ENCODE peak calls at places on chromosomes 6 and 20, in four cellular contexts. P, E, H and D are unnamed samples.

GRCh38 chr20:57462781-57463180 is 62.2 kb downstream of the CTCFL start:
- DNase-seq in E (no peak), H (no peak), P (no peak), D (no peak)

GRCh38 chr6:136607204-136607931 is 57.1 kb upstream of the MAP7 start:
- DNase-seq in H (peak; percentile 6), E (no peak), P (peak; percentile 67), D (no peak)

GRCh38 chr6:12749531-12750379 is 33.2 kb downstream of the PHACTR1 start:
- DNase-seq in P (peak; percentile 84), E (no peak), H (no peak), D (no peak)

GRCh38 chr20:4366076-4366475 is 350.7 kb upstream of the RNF24 start:
- DNase-seq in E (no peak), P (no peak), H (no peak), D (no peak)

GRCh38 chr6:43861212-43861918 is 91.4 kb downstream of the VEGFA start:
- DNase-seq in P (no peak), E (no peak), H (no peak), D (no peak)

GRCh38 chr20:58625585-58625984 is 25.5 kb upstream of the STX16 start:
- DNase-seq in E (no peak), H (no peak), P (no peak), D (no peak)

GRCh38 chr6:13682346-13682745 is 29.3 kb downstream of the RANBP9 start:
- DNase-seq in H (no peak), P (no peak), E (no peak), D (no peak)

GRCh38 chr20:21099653-21100589 is 6.2 kb downstream of the LINC00237 start:
- DNase-seq in E (peak; percentile 76), H (peak; percentile 55), P (peak; percentile 73), D (peak; percentile 26)

GRCh38 chr6:34182751-34183531 is 37.1 kb upstream of the GRM4 start:
- DNase-seq in P (no peak), E (peak; percentile 83), H (no peak), D (peak; percentile 78)

GRCh38 chr20:18628330-18628941 is 40.6 kb downstream of the DTD1 start:
- DNase-seq in E (no peak), P (peak; percentile 9), H (no peak), D (no peak)

GRCh38 chr6:26270121-26270861 is 94.7 kb upstream of the BTN3A2 start:
- DNase-seq in P (no peak), H (no peak), E (peak; percentile 57), D (no peak)

GRCh38 chr20:32474967-32475819 is 109.9 kb downstream of the NOL4L start:
- DNase-seq in P (no peak), E (no peak), H (no peak), D (no peak)

GRCh38 chr6:82818727-82819126 is 246.9 kb downstream of the UBE3D start:
- DNase-seq in P (no peak), E (no peak), H (no peak), D (no peak)

GRCh38 chr6:147213772-147214171 is 9.6 kb downstream of the STXBP5 start:
- DNase-seq in E (no peak), H (no peak), P (no peak), D (no peak)

GRCh38 chr20:18057106-18057993 is at the start of gene OVOL2:
- DNase-seq in E (no peak), H (no peak), P (peak; percentile 83), D (no peak)

GRCh38 chr6:21496749-21497148 is 96.8 kb upstream of the SOX4 start:
- DNase-seq in P (no peak), E (no peak), H (no peak), D (no peak)

GRCh38 chr20:59124326-59125029 is 39.1 kb upstream of the ZNF831 start:
- DNase-seq in E (no peak), P (no peak), H (peak; percentile 94), D (no peak)

GRCh38 chr6:143399176-143399575 is 51.3 kb downstream of the ADAT2 start:
- DNase-seq in H (no peak), P (no peak), E (no peak), D (no peak)

GRCh38 chr6:12354499-12354898 is 64.3 kb downstream of the EDN1 start:
- DNase-seq in P (no peak), E (no peak), H (no peak), D (no peak)

GRCh38 chr20:33373735-33374605 is 27.3 kb downstream of the CDK5RAP1 start:
- DNase-seq in E (no peak), H (no peak), P (peak; percentile 99), D (no peak)

GRCh38 chr6:170174124-170174770 is 116.6 kb downstream of the DLL1 start:
- DNase-seq in E (peak; percentile 10), P (no peak), H (no peak), D (no peak)

GRCh38 chr20:46671866-46672542 is 17.2 kb downstream of the TP53RK start:
- DNase-seq in E (no peak), P (no peak), H (no peak), D (no peak)

GRCh38 chr6:29916741-29917140 is 25.6 kb upstream of the HLA-A start:
- DNase-seq in H (no peak), E (no peak), P (peak; percentile 73), D (no peak)

GRCh38 chr20:8788831-8789230 is 280.1 kb upstream of the PLCB4 start:
- DNase-seq in P (no peak), H (no peak), E (no peak), D (no peak)

GRCh38 chr20:36541227-36542018 is at the start of gene MYL9:
- DNase-seq in H (no peak), P (no peak), E (no peak), D (no peak)

GRCh38 chr6:161546632-161547031 is 272.8 kb upstream of the AGPAT4 start:
- DNase-seq in E (no peak), P (no peak), H (no peak), D (no peak)

GRCh38 chr6:9131616-9132015 is 696.3 kb upstream of the SLC35B3 start:
- DNase-seq in P (peak; percentile 89), H (no peak), E (no peak), D (no peak)

GRCh38 chr6:169971171-169971861 is 219.9 kb downstream of the ERMARD start:
- DNase-seq in H (no peak), E (no peak), P (no peak), D (no peak)

GRCh38 chr6:68238097-68238597 is 396.9 kb upstream of the ADGRB3 start:
- DNase-seq in P (no peak), E (no peak), H (no peak), D (no peak)

GRCh38 chr20:59159091-59159821 is 4.4 kb upstream of the ZNF831 start:
- DNase-seq in E (peak; percentile 82), H (no peak), P (no peak), D (no peak)

GRCh38 chr20:49999329-49999728 is 16.5 kb downstream of the SNAI1 start:
- DNase-seq in E (no peak), H (no peak), P (no peak), D (no peak)

GRCh38 chr6:6724319-6725119 is 136.0 kb downstream of the LY86 start:
- DNase-seq in H (peak; percentile 86), E (peak; percentile 54), P (peak; percentile 63), D (peak; percentile 89)

GRCh38 chr6:5287205-5287965 is 26.1 kb downstream of the FARS2 start:
- DNase-seq in H (no peak), P (no peak), E (no peak), D (no peak)

GRCh38 chr20:59146801-59147118 is 16.9 kb upstream of the ZNF831 start:
- DNase-seq in H (no peak), E (no peak), P (no peak), D (no peak)

GRCh38 chr6:134840086-134840485 is 109.8 kb downstream of the ALDH8A1 start:
- DNase-seq in E (no peak), P (no peak), H (no peak), D (no peak)

GRCh38 chr6:3568396-3569082 is 111.7 kb upstream of the SLC22A23 start:
- DNase-seq in P (no peak), E (no peak), H (peak; percentile 87), D (no peak)

GRCh38 chr6:150560004-150560883 is 39.4 kb upstream of the PLEKHG1 start:
- DNase-seq in H (no peak), E (no peak), P (no peak), D (no peak)

GRCh38 chr6:13243033-13243432 is 85.3 kb downstream of the TBC1D7 start:
- DNase-seq in P (no peak), E (no peak), H (no peak), D (no peak)

GRCh38 chr6:56199956-56200355 is 47.4 kb downstream of the COL21A1 start:
- DNase-seq in H (no peak), E (no peak), P (no peak), D (no peak)

GRCh38 chr6:132412656-132413500 is 11.6 kb upstream of the MOXD1 start:
- DNase-seq in P (no peak), E (no peak), H (no peak), D (no peak)